ENCODE peak calls at places on chromosomes 6 and 20, in six cellular contexts. One of them, this sample, is unnamed.

GRCh38 chr6:98945311-98946005 is 2.3 kb downstream of the FBXL4 start:
- DNase-seq in NCI-H1105 treated with DMSO at 0.1 percent for 48 hours: no peak
- DNase-seq in fibroblast of mammary gland: no peak
- DNase-seq in CD8-positive, alpha-beta T cell: no peak
- DNase-seq in stimulated activated CD4-positive, alpha-beta T cell treated with anti-CD3 and anti-CD28 coated beads, Interleukin-4, amount 100 ng/mL, for 1 hour: no peak
- DNase-seq in iPS-NIHi11: no peak
- DNase-seq in this sample: peak; percentile 54

GRCh38 chr20:59636791-59637370 is 32.5 kb downstream of the PHACTR3 start:
- DNase-seq in NCI-H1105 treated with DMSO at 0.1 percent for 48 hours: no peak
- DNase-seq in fibroblast of mammary gland: no peak
- DNase-seq in CD8-positive, alpha-beta T cell: no peak
- DNase-seq in stimulated activated CD4-positive, alpha-beta T cell treated with anti-CD3 and anti-CD28 coated beads, Interleukin-4, amount 100 ng/mL, for 1 hour: no peak
- DNase-seq in iPS-NIHi11: no peak
- DNase-seq in this sample: no peak

GRCh38 chr6:130307752-130308361 is 58.0 kb upstream of the TMEM200A start:
- DNase-seq in NCI-H1105 treated with DMSO at 0.1 percent for 48 hours: no peak
- DNase-seq in fibroblast of mammary gland: peak; percentile 82
- DNase-seq in CD8-positive, alpha-beta T cell: no peak
- DNase-seq in stimulated activated CD4-positive, alpha-beta T cell treated with anti-CD3 and anti-CD28 coated beads, Interleukin-4, amount 100 ng/mL, for 1 hour: no peak
- DNase-seq in iPS-NIHi11: no peak
- DNase-seq in this sample: no peak

GRCh38 chr6:146871613-146872465 is 273.1 kb downstream of the ADGB start:
- DNase-seq in NCI-H1105 treated with DMSO at 0.1 percent for 48 hours: peak; percentile 90
- DNase-seq in fibroblast of mammary gland: peak; percentile 89
- DNase-seq in CD8-positive, alpha-beta T cell: no peak
- DNase-seq in stimulated activated CD4-positive, alpha-beta T cell treated with anti-CD3 and anti-CD28 coated beads, Interleukin-4, amount 100 ng/mL, for 1 hour: no peak
- DNase-seq in iPS-NIHi11: no peak
- DNase-seq in this sample: peak; percentile 81

GRCh38 chr6:53065266-53066058 is at the start of gene FBXO9:
- DNase-seq in NCI-H1105 treated with DMSO at 0.1 percent for 48 hours: peak; percentile 66
- DNase-seq in fibroblast of mammary gland: no peak
- DNase-seq in CD8-positive, alpha-beta T cell: peak; percentile 74
- DNase-seq in stimulated activated CD4-positive, alpha-beta T cell treated with anti-CD3 and anti-CD28 coated beads, Interleukin-4, amount 100 ng/mL, for 1 hour: peak; percentile 76
- DNase-seq in iPS-NIHi11: peak; percentile 88
- DNase-seq in this sample: peak; percentile 83

GRCh38 chr6:34301408-34301807 is 52.6 kb upstream of the SMIM29 start:
- DNase-seq in NCI-H1105 treated with DMSO at 0.1 percent for 48 hours: no peak
- DNase-seq in fibroblast of mammary gland: peak; percentile 96
- DNase-seq in CD8-positive, alpha-beta T cell: no peak
- DNase-seq in stimulated activated CD4-positive, alpha-beta T cell treated with anti-CD3 and anti-CD28 coated beads, Interleukin-4, amount 100 ng/mL, for 1 hour: no peak
- DNase-seq in iPS-NIHi11: no peak
- DNase-seq in this sample: peak; percentile 10

GRCh38 chr6:49966334-49966733 is 2.4 kb upstream of the DEFB114 start:
- DNase-seq in NCI-H1105 treated with DMSO at 0.1 percent for 48 hours: no peak
- DNase-seq in fibroblast of mammary gland: no peak
- DNase-seq in CD8-positive, alpha-beta T cell: no peak
- DNase-seq in stimulated activated CD4-positive, alpha-beta T cell treated with anti-CD3 and anti-CD28 coated beads, Interleukin-4, amount 100 ng/mL, for 1 hour: no peak
- DNase-seq in iPS-NIHi11: no peak
- DNase-seq in this sample: no peak

GRCh38 chr6:44226368-44227137 is 3.2 kb downstream of the SLC29A1 start:
- DNase-seq in NCI-H1105 treated with DMSO at 0.1 percent for 48 hours: no peak
- DNase-seq in fibroblast of mammary gland: no peak
- DNase-seq in CD8-positive, alpha-beta T cell: no peak
- DNase-seq in stimulated activated CD4-positive, alpha-beta T cell treated with anti-CD3 and anti-CD28 coated beads, Interleukin-4, amount 100 ng/mL, for 1 hour: no peak
- DNase-seq in iPS-NIHi11: no peak
- DNase-seq in this sample: peak; percentile 29

GRCh38 chr6:35053701-35054100 is 87.4 kb downstream of the TCP11 start:
- DNase-seq in NCI-H1105 treated with DMSO at 0.1 percent for 48 hours: no peak
- DNase-seq in fibroblast of mammary gland: no peak
- DNase-seq in CD8-positive, alpha-beta T cell: no peak
- DNase-seq in stimulated activated CD4-positive, alpha-beta T cell treated with anti-CD3 and anti-CD28 coated beads, Interleukin-4, amount 100 ng/mL, for 1 hour: no peak
- DNase-seq in iPS-NIHi11: no peak
- DNase-seq in this sample: no peak

GRCh38 chr6:53259860-53260580 is 88.7 kb downstream of the ELOVL5 start:
- DNase-seq in NCI-H1105 treated with DMSO at 0.1 percent for 48 hours: no peak
- DNase-seq in fibroblast of mammary gland: no peak
- DNase-seq in CD8-positive, alpha-beta T cell: no peak
- DNase-seq in stimulated activated CD4-positive, alpha-beta T cell treated with anti-CD3 and anti-CD28 coated beads, Interleukin-4, amount 100 ng/mL, for 1 hour: no peak
- DNase-seq in iPS-NIHi11: no peak
- DNase-seq in this sample: no peak

GRCh38 chr6:37536462-37537225 is 37.0 kb upstream of the CCDC167 start:
- DNase-seq in NCI-H1105 treated with DMSO at 0.1 percent for 48 hours: peak; percentile 63
- DNase-seq in fibroblast of mammary gland: no peak
- DNase-seq in CD8-positive, alpha-beta T cell: no peak
- DNase-seq in stimulated activated CD4-positive, alpha-beta T cell treated with anti-CD3 and anti-CD28 coated beads, Interleukin-4, amount 100 ng/mL, for 1 hour: no peak
- DNase-seq in iPS-NIHi11: peak; percentile 47
- DNase-seq in this sample: peak; percentile 82

GRCh38 chr20:2150660-2151059 is 49.0 kb downstream of the STK35 start:
- DNase-seq in NCI-H1105 treated with DMSO at 0.1 percent for 48 hours: no peak
- DNase-seq in fibroblast of mammary gland: no peak
- DNase-seq in CD8-positive, alpha-beta T cell: no peak
- DNase-seq in stimulated activated CD4-positive, alpha-beta T cell treated with anti-CD3 and anti-CD28 coated beads, Interleukin-4, amount 100 ng/mL, for 1 hour: no peak
- DNase-seq in iPS-NIHi11: no peak
- DNase-seq in this sample: no peak

GRCh38 chr20:7144464-7144863 is 377.0 kb downstream of the BMP2 start:
- DNase-seq in NCI-H1105 treated with DMSO at 0.1 percent for 48 hours: no peak
- DNase-seq in fibroblast of mammary gland: no peak
- DNase-seq in CD8-positive, alpha-beta T cell: no peak
- DNase-seq in stimulated activated CD4-positive, alpha-beta T cell treated with anti-CD3 and anti-CD28 coated beads, Interleukin-4, amount 100 ng/mL, for 1 hour: no peak
- DNase-seq in iPS-NIHi11: no peak
- DNase-seq in this sample: no peak

This sample was measured in NCI-H69.